ENCODE peak calls at places on chromosomes 4 and X, in four cellular contexts. K is posterior cingulate gyrus; T is stimulated activated CD4-positive, alpha-beta T cell treated with anti-CD3 and anti-CD28 coated beads, TNF-alpha, amount 100 ng/mL, for 24 hours; B is Caki2. C is an unnamed sample.

GRCh38 chrX:131609480-131609879 is 65.6 kb downstream of the OR13H1 start:
- DNase-seq in K (no peak), T (no peak), B (no peak), C (no peak)

GRCh38 chr4:188127157-188127874 is 11.9 kb upstream of the TRIML1 start:
- DNase-seq in K (no peak), T (no peak), B (peak; percentile 88), C (no peak)

GRCh38 chr4:80128941-80129340 is 55.9 kb upstream of the ANTXR2 start:
- DNase-seq in K (no peak), T (no peak), B (no peak), C (no peak)

GRCh38 chrX:37287741-37288424 is 61.3 kb upstream of the PRRG1 start:
- DNase-seq in K (no peak), T (no peak), B (no peak), C (no peak)

GRCh38 chr4:172953896-172954568 is 214.6 kb upstream of the GALNT7 start:
- DNase-seq in K (no peak), T (no peak), B (no peak), C (no peak)

GRCh38 chrX:9913041-9913440 is 54.1 kb upstream of the CLDN34 start:
- DNase-seq in K (no peak), T (no peak), B (no peak), C (no peak)

GRCh38 chr4:105996845-105997244 is 101.6 kb downstream of the NPNT start:
- DNase-seq in K (no peak), T (no peak), B (no peak), C (no peak)

GRCh38 chr4:2370597-2371320 is 47.7 kb downstream of the ZFYVE28 start:
- DNase-seq in K (peak; percentile 76), T (no peak), B (no peak), C (no peak)

GRCh38 chr4:91830681-91831395 is 472.9 kb upstream of the GRID2 start:
- DNase-seq in K (no peak), T (no peak), B (no peak), C (no peak)

GRCh38 chrX:125266153-125266660 is 53.5 kb upstream of the TEX13C start:
- DNase-seq in K (no peak), T (no peak), B (no peak), C (no peak)

GRCh38 chrX:17656035-17656418 is 81.3 kb upstream of the SCML1 start:
- DNase-seq in K (peak; percentile 84), T (no peak), B (no peak), C (no peak)

GRCh38 chr4:18020671-18021469 is 685 bp downstream of the LCORL start:
- DNase-seq in K (peak; percentile 95), T (no peak), B (peak; percentile 82), C (peak; percentile 72)

GRCh38 chr4:7019367-7019766 is 23.8 kb upstream of the TADA2B start:
- DNase-seq in K (peak; percentile 56), T (no peak), B (no peak), C (no peak)

GRCh38 chr4:113952452-113953029 is 26.9 kb downstream of the ARSJ start:
- DNase-seq in K (no peak), T (peak; percentile 6), B (no peak), C (no peak)

GRCh38 chrX:68454476-68455150 is 21.3 kb upstream of the OPHN1 start:
- DNase-seq in K (no peak), T (no peak), B (no peak), C (no peak)

GRCh38 chrX:28273751-28274150 is 292.5 kb upstream of the DCAF8L1 start:
- DNase-seq in K (no peak), T (no peak), B (no peak), C (no peak)

GRCh38 chrX:39730671-39731389 is 366.9 kb downstream of the BCOR start:
- DNase-seq in K (peak; percentile 94), T (peak; percentile 41), B (peak; percentile 77), C (peak; percentile 65)

GRCh38 chrX:36957425-36958328 is 50.5 kb upstream of the FAM47C start:
- DNase-seq in K (peak; percentile 84), T (no peak), B (peak; percentile 65), C (peak; percentile 79)

C was measured in right lobe of liver.